ENCODE peak calls at places on chromosomes 4 and X, in six cellular contexts. A, L, Q, F, D and X are unnamed samples.

GRCh38 chr4:10808591-10808990 is 124.0 kb upstream of the CLNK start:
- DNase-seq in D (peak), L (peak), A (no peak), Q (peak), F (no peak), X (no peak)

GRCh38 chr4:145907827-145908226 is 30.8 kb downstream of the ZNF827 start:
- DNase-seq in F (no peak), L (no peak), Q (no peak), A (no peak), D (peak), X (no peak)

GRCh38 chr4:153257966-153258365 is 53.7 kb downstream of the TRIM2 start:
- DNase-seq in L (no peak), Q (no peak), D (no peak), A (no peak), F (no peak), X (no peak)

GRCh38 chrX:45758738-45759397 is 558.2 kb upstream of the DIPK2B start:
- DNase-seq in D (no peak), L (no peak), A (no peak), Q (no peak), F (no peak), X (no peak)

GRCh38 chr4:53914313-53915016 is 149.9 kb downstream of the CHIC2 start:
- DNase-seq in A (no peak), L (peak), D (peak), F (peak), Q (no peak), X (peak)

GRCh38 chr4:87657525-87657924 is 7.4 kb downstream of the DMP1 start:
- DNase-seq in F (no peak), A (no peak), D (peak), Q (no peak), L (no peak), X (no peak)

GRCh38 chr4:83118869-83119268 is 4.3 kb upstream of the PLAC8 start:
- DNase-seq in Q (no peak), D (no peak), A (no peak), F (no peak), L (no peak), X (peak)

GRCh38 chrX:110346681-110347080 is 12.0 kb upstream of the RTL9 start:
- DNase-seq in D (peak), A (no peak), L (no peak), Q (no peak), F (no peak), X (no peak)

GRCh38 chr4:23857353-23857752 is 32.5 kb downstream of the PPARGC1A start:
- DNase-seq in F (no peak), A (no peak), Q (no peak), L (no peak), D (peak), X (peak)

GRCh38 chrX:30275498-30275897 is 28.6 kb downstream of the MAGEB1 start:
- DNase-seq in L (no peak), D (peak), A (no peak), Q (no peak), F (no peak), X (no peak)

GRCh38 chrX:7996414-7996813 is 69.2 kb upstream of the PNPLA4 start:
- DNase-seq in L (no peak), D (peak), F (no peak), Q (no peak), A (no peak), X (no peak)

GRCh38 chrX:108834036-108834435 is 97.7 kb upstream of the IRS4 start:
- DNase-seq in A (no peak), F (no peak), L (no peak), Q (no peak), D (no peak), X (no peak)

GRCh38 chrX:40173662-40174593 is 76.2 kb upstream of the BCOR start:
- DNase-seq in A (no peak), Q (no peak), L (peak), F (peak), D (no peak), X (no peak)

GRCh38 chr4:165720411-165721082 is 152.5 kb upstream of the TLL1 start:
- DNase-seq in D (no peak), L (no peak), A (no peak), Q (no peak), F (no peak), X (no peak)

GRCh38 chrX:84153538-84153937 is 34.5 kb downstream of the RPS6KA6 start:
- DNase-seq in F (no peak), Q (no peak), D (no peak), L (no peak), A (no peak), X (no peak)

GRCh38 chrX:45807572-45808425 is 607.1 kb upstream of the DIPK2B start:
- DNase-seq in F (no peak), A (no peak), Q (no peak), L (no peak), D (peak), X (no peak)

GRCh38 chr4:3854661-3855060 is 88.5 kb downstream of the ADRA2C start:
- DNase-seq in L (no peak), Q (no peak), D (no peak), F (no peak), A (no peak), X (no peak)

GRCh38 chr4:140875751-140876389 is 119.7 kb upstream of the TBC1D9 start:
- DNase-seq in L (no peak), Q (no peak), F (no peak), A (no peak), D (no peak), X (no peak)

GRCh38 chr4:88107406-88108107 is 50.9 kb downstream of the ABCG2 start:
- DNase-seq in F (no peak), D (peak), Q (no peak), L (no peak), A (no peak), X (no peak)

GRCh38 chr4:79331126-79331876 is 5.4 kb upstream of the NAA11 start:
- DNase-seq in A (no peak), D (peak), Q (no peak), F (no peak), L (no peak), X (no peak)

GRCh38 chr4:45701616-45702015 is 422.2 kb downstream of the GABRG1 start:
- DNase-seq in L (no peak), F (no peak), D (no peak), Q (no peak), A (no peak), X (no peak)

GRCh38 chrX:7943600-7944245 is 16.5 kb upstream of the PNPLA4 start:
- DNase-seq in L (no peak), A (no peak), Q (no peak), D (no peak), F (no peak), X (no peak)

GRCh38 chr4:173214661-173215060 is 46.0 kb downstream of the GALNT7 start:
- DNase-seq in D (peak), F (no peak), A (no peak), L (no peak), Q (no peak), X (no peak)

GRCh38 chrX:24515447-24515846 is 50.4 kb downstream of the PDK3 start:
- DNase-seq in A (no peak), Q (no peak), L (no peak), F (no peak), D (peak), X (no peak)

GRCh38 chrX:131745942-131746489 is 202.1 kb downstream of the OR13H1 start:
- DNase-seq in Q (no peak), A (no peak), F (no peak), L (no peak), D (no peak), X (no peak)

GRCh38 chr4:42345962-42346544 is 51.2 kb upstream of the SHISA3 start:
- DNase-seq in Q (no peak), L (no peak), D (no peak), F (no peak), A (no peak), X (no peak)

GRCh38 chr4:114349543-114350175 is 248.9 kb upstream of the UGT8 start:
- DNase-seq in A (no peak), F (no peak), L (no peak), D (no peak), Q (peak), X (no peak)

GRCh38 chr4:36274158-36274557 is 7.3 kb upstream of the DTHD1 start:
- DNase-seq in D (no peak), L (no peak), Q (no peak), A (no peak), F (no peak), X (no peak)

GRCh38 chrX:49247346-49247745 is 12.1 kb downstream of the CCDC22 start:
- DNase-seq in L (no peak), F (no peak), D (no peak), A (no peak), Q (no peak), X (no peak)

GRCh38 chr4:14857986-14858385 is 144.3 kb upstream of the CPEB2 start:
- DNase-seq in D (no peak), Q (no peak), L (no peak), F (no peak), A (no peak), X (no peak)

GRCh38 chr4:68904786-68905185 is 46.8 kb downstream of the UGT2A3 start:
- DNase-seq in L (no peak), Q (no peak), D (no peak), F (no peak), A (no peak), X (no peak)
- TF ChIP-seq CTCF in L (no peak), Q (peak), D (peak), F (no peak), A (no peak), X (no peak)

GRCh38 chr4:62288803-62289541 is 1088.8 kb downstream of the ADGRL3 start:
- DNase-seq in F (no peak), L (no peak), Q (no peak), D (no peak), A (no peak), X (no peak)

DNA sequence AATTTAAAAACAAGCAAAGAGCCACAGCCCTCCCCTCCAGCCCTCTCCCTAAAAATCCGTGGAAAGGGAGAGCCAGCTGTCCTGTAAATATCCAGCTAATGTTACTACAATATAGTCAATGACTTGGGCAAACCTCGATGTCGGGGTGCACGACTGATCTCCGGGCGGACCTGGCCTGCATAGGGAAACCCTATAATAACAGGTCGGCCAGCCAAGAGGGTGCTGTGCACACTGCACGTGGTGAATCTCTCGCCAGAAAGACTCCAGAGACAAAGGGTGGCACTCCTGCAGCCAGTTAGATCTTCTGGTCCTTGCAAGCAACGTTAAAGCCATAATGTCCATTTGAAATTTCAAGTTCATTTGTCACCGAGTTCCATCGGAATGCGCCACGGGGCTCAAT is 1092.8 kb downstream of the ADGRL3 start:
- DNase-seq in F (no peak), L (no peak), Q (no peak), A (no peak), D (no peak), X (no peak)
- H3K4me3 ChIP-seq in F (no peak), L (no peak), Q (no peak), A (no peak), D (no peak), X (no peak)

GRCh38 chr4:152101546-152102183 is 340.9 kb upstream of the GATB start:
- DNase-seq in F (no peak), D (no peak), Q (no peak), L (no peak), A (no peak), X (no peak)

GRCh38 chr4:152099061-152099425 is 338.2 kb upstream of the GATB start:
- DNase-seq in Q (no peak), D (no peak), A (no peak), L (no peak), F (no peak), X (no peak)

GRCh38 chr4:152100378-152101201 is 339.8 kb upstream of the GATB start:
- DNase-seq in L (no peak), F (no peak), D (no peak), A (no peak), Q (no peak), X (no peak)

GRCh38 chr4:152098365-152099060 is 337.7 kb upstream of the GATB start:
- DNase-seq in A (no peak), D (no peak), F (no peak), L (no peak), Q (no peak), X (no peak)

DNA sequence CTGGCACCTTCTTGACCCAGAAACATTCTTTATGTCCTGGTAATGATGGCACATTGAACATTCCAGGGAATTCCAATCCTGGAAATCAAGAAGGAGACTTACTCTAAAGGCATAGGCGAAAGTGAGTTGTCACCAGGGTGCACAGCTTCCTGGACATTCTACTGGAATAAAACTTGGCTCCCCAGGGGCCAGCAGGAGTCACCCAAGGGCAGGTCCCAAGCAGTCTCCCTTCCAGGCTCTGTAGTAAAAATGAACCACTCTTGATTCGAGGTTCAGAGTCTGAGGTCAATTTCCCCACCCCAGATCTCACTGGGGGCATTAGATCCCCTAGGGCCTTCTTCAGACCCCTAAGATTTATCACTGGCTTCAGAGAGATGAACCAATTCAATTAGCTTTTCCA is 338.7 kb upstream of the GATB start:
- DNase-seq in L (no peak), A (no peak), F (no peak), Q (no peak), D (no peak), X (no peak)
- TF ChIP-seq CTCF in L (no peak), A (no peak), F (no peak), Q (no peak), D (no peak), X (peak)

DNA sequence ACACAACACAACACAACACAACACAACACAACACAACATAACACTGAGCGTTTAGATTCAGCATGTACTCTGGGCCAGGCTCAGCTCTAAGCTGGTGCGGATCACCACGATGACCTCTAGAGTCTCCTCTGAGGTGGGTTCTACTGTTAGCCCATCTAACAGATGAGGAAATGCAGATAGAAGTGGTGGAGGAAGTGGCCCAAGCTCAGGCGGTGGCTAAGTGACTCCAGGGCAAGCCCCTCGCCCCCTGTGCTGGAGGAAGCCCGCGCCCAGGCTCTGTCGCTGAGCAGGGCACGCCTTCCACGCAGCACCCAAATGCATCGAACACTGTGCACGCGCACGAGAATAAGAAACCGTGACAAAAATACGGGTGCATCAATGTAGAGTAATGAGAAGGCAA is 45.3 kb upstream of the CDKN2AIP start:
- DNase-seq in F (no peak), D (no peak), Q (no peak), L (no peak), A (no peak), X (no peak)
- H3K4me3 ChIP-seq in F (no peak), D (no peak), Q (no peak), L (no peak), A (peak), X (no peak)